ENCODE peak calls at places on chromosomes 16 and 17, in four cellular contexts. B, P, Z and I are unnamed samples.

GRCh38 chr16:88320947-88321634 is 61.7 kb upstream of the ZNF469 start:
- DNase-seq in B (no peak), P (peak), Z (peak), I (peak)

GRCh38 chr17:73340093-73340596 is 28.3 kb upstream of the CDC42EP4 start:
- DNase-seq in B (peak), P (peak), Z (no peak), I (peak)

GRCh38 chr17:32564325-32564724 is 77.5 kb downstream of the CDK5R1 start:
- DNase-seq in B (no peak), P (no peak), Z (no peak), I (no peak)

GRCh38 chr16:67499159-67499558 is 15.8 kb upstream of the AGRP start:
- DNase-seq in B (no peak), P (no peak), Z (no peak), I (no peak)

GRCh38 chr17:59381716-59382570 is 50.5 kb downstream of the YPEL2 start:
- DNase-seq in B (no peak), P (no peak), Z (peak), I (no peak)

GRCh38 chr16:56211471-56211944 is 20.2 kb downstream of the GNAO1 start:
- DNase-seq in B (no peak), P (no peak), Z (no peak), I (peak)

GRCh38 chr16:73196670-73197069 is 148.7 kb upstream of the ZFHX3 start:
- DNase-seq in B (peak), P (peak), Z (peak), I (peak)

GRCh38 chr17:63454915-63455314 is 8.8 kb upstream of the CYB561 start:
- DNase-seq in B (no peak), P (no peak), Z (no peak), I (no peak)

GRCh38 chr17:81302861-81303326 is 7.8 kb upstream of the SLC38A10 start:
- DNase-seq in B (no peak), P (no peak), Z (no peak), I (no peak)

GRCh38 chr16:68754117-68754792 is 17.2 kb downstream of the CDH1 start:
- DNase-seq in B (no peak), P (no peak), Z (no peak), I (no peak)

GRCh38 chr16:66618588-66618987 is 14.1 kb downstream of the CMTM3 start:
- DNase-seq in B (no peak), P (no peak), Z (peak), I (no peak)

GRCh38 chr16:88649924-88650748 is 717 bp downstream of the CYBA start:
- DNase-seq in B (no peak), P (no peak), Z (no peak), I (peak)

GRCh38 chr17:72725432-72726068 is 366.9 kb downstream of the SLC39A11 start:
- DNase-seq in B (no peak), P (peak), Z (peak), I (peak)

GRCh38 chr17:47295037-47295873 is 28.5 kb upstream of the EFCAB13 start:
- DNase-seq in B (no peak), P (no peak), Z (no peak), I (no peak)

GRCh38 chr17:82167028-82167427 is 45.6 kb downstream of the CCDC57 start:
- DNase-seq in B (no peak), P (no peak), Z (no peak), I (no peak)

GRCh38 chr17:40551874-40552768 is 13.2 kb downstream of the CCR7 start:
- DNase-seq in B (no peak), P (peak), Z (no peak), I (no peak)

GRCh38 chr17:67482784-67483183 is 105.7 kb downstream of the PITPNC1 start:
- DNase-seq in B (no peak), P (no peak), Z (no peak), I (no peak)

GRCh38 chr16:49277766-49278566 is 3.7 kb downstream of the CBLN1 start:
- DNase-seq in B (no peak), P (no peak), Z (no peak), I (no peak)

GRCh38 chr16:5196204-5196603 is 98.6 kb upstream of the EEF2KMT start:
- DNase-seq in B (no peak), P (no peak), Z (no peak), I (no peak)

GRCh38 chr17:42842286-42842685 is 2.1 kb upstream of the AOC2 start:
- DNase-seq in B (no peak), P (no peak), Z (no peak), I (no peak)

GRCh38 chr17:7878234-7878633 is 10.4 kb upstream of the CHD3 start:
- DNase-seq in B (no peak), P (no peak), Z (no peak), I (no peak)

GRCh38 chr16:67248401-67249177 is at the start of gene SLC9A5:
- DNase-seq in B (no peak), P (no peak), Z (peak), I (peak)

GRCh38 chr17:61648587-61648986 is 57.6 kb upstream of the NACA2 start:
- DNase-seq in B (no peak), P (no peak), Z (no peak), I (no peak)

GRCh38 chr16:87652799-87653198 is 50.5 kb downstream of the JPH3 start:
- DNase-seq in B (no peak), P (no peak), Z (no peak), I (peak)

GRCh38 chr17:38748329-38749221 is at the start of gene PCGF2:
- DNase-seq in B (no peak), P (peak), Z (peak), I (no peak)

GRCh38 chr16:11328172-11329079 is 16.8 kb upstream of the RMI2 start:
- DNase-seq in B (peak), P (peak), Z (peak), I (peak)

GRCh38 chr16:86862596-86862995 is 284.2 kb downstream of the FOXL1 start:
- DNase-seq in B (no peak), P (no peak), Z (peak), I (no peak)

GRCh38 chr17:3683054-3683511 is 12.9 kb downstream of the P2RX5 start:
- DNase-seq in B (peak), P (peak), Z (peak), I (peak)

GRCh38 chr16:67163903-67164558 is 514 bp upstream of the HSF4 start:
- DNase-seq in B (no peak), P (no peak), Z (no peak), I (no peak)

GRCh38 chr17:79597996-79598557 is 12.8 kb downstream of the RBFOX3 start:
- DNase-seq in B (no peak), P (no peak), Z (no peak), I (no peak)

GRCh38 chr17:65103896-65104295 is 33.3 kb upstream of the RGS9 start:
- DNase-seq in B (no peak), P (no peak), Z (no peak), I (no peak)

GRCh38 chr16:89261691-89262563 is 44.4 kb downstream of the ZNF778 start:
- DNase-seq in B (no peak), P (no peak), Z (no peak), I (no peak)

GRCh38 chr17:77462553-77463497 is 322.1 kb downstream of the SEC14L1 start:
- DNase-seq in B (no peak), P (no peak), Z (no peak), I (no peak)

GRCh38 chr16:24337013-24337412 is 80.9 kb downstream of the CACNG3 start:
- DNase-seq in B (no peak), P (no peak), Z (no peak), I (peak)

GRCh38 chr17:42111901-42112551 is 488 bp downstream of the DHX58 start:
- DNase-seq in B (no peak), P (no peak), Z (peak), I (no peak)

GRCh38 chr17:69828087-69828486 is 246.9 kb upstream of the KCNJ16 start:
- DNase-seq in B (no peak), P (no peak), Z (peak), I (no peak)

GRCh38 chr17:27956601-27957445 is 63.7 kb upstream of the LYRM9 start:
- DNase-seq in B (no peak), P (no peak), Z (no peak), I (no peak)

GRCh38 chr16:88331989-88332920 is 50.5 kb upstream of the ZNF469 start:
- DNase-seq in B (no peak), P (peak), Z (peak), I (no peak)

GRCh38 chr17:22193113-22193512 is 500.8 kb downstream of the KCNJ18 start:
- DNase-seq in B (no peak), P (no peak), Z (no peak), I (no peak)

GRCh38 chr17:56213031-56213430 is 59.8 kb downstream of the ANKFN1 start:
- DNase-seq in B (no peak), P (no peak), Z (no peak), I (no peak)

GRCh38 chr16:9185396-9185795 is 94.0 kb downstream of the HAPSTR1 start:
- DNase-seq in B (no peak), P (no peak), Z (no peak), I (no peak)

GRCh38 chr16:9177861-9178260 is 86.4 kb downstream of the HAPSTR1 start:
- DNase-seq in B (no peak), P (no peak), Z (no peak), I (no peak)

GRCh38 chr16:9184354-9184690 is 92.9 kb downstream of the HAPSTR1 start:
- DNase-seq in B (no peak), P (no peak), Z (no peak), I (no peak)

GRCh38 chr16:9186061-9186460 is 94.6 kb downstream of the HAPSTR1 start:
- DNase-seq in B (no peak), P (no peak), Z (no peak), I (no peak)

GRCh38 chr16:9183682-9184353 is 92.4 kb downstream of the HAPSTR1 start:
- DNase-seq in B (no peak), P (no peak), Z (no peak), I (no peak)
- TF ChIP-seq MYC in B (no peak), P (no peak), Z (no peak), I (no peak)

GRCh38 chr16:71626858-71627213 is 852 bp downstream of the MARVELD3 start:
- DNase-seq in B (no peak), P (peak), Z (no peak), I (no peak)

GRCh38 chr16:71628810-71629209 is 2.8 kb downstream of the MARVELD3 start:
- DNase-seq in B (no peak), P (no peak), Z (peak), I (peak)

GRCh38 chr16:71626018-71626857 is at the start of gene MARVELD3:
- DNase-seq in B (no peak), P (peak), Z (no peak), I (no peak)

GRCh38 chr16:71629617-71630016 is 3.6 kb downstream of the MARVELD3 start:
- DNase-seq in B (no peak), P (no peak), Z (no peak), I (no peak)

DNA sequence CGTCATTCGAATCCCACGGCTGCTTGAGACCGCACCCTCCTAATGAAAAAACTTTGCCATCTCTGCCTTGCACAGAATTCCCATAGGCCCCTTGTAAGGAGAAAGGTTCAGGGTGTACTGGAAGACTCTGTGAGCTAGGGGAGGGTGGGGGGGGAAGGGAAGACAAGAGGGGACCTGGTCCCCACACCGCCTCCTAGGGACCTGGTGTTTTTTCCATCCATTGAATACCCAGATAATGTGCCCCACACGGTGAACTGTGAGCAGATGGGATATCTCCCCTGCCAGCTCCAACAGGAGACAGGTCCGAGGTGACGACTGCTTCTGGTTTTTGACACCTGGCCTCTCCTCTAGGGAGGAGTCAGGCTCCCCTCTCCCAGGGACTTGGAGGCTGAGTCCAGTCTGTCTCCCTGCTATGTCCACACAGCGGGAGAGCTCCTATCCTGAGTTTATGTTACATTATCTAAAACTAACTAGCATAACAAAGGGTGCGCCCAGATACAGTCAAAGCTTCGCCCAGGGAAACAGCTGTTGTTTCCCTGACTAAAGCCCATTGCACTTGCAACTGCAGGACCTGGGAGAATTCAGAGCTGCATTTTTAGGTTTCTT is 1.8 kb downstream of the MARVELD3 start:
- DNase-seq in B (no peak), P (no peak), Z (no peak), I (no peak)
- TF ChIP-seq MYC in B (no peak), P (no peak), Z (no peak), I (no peak)

DNA sequence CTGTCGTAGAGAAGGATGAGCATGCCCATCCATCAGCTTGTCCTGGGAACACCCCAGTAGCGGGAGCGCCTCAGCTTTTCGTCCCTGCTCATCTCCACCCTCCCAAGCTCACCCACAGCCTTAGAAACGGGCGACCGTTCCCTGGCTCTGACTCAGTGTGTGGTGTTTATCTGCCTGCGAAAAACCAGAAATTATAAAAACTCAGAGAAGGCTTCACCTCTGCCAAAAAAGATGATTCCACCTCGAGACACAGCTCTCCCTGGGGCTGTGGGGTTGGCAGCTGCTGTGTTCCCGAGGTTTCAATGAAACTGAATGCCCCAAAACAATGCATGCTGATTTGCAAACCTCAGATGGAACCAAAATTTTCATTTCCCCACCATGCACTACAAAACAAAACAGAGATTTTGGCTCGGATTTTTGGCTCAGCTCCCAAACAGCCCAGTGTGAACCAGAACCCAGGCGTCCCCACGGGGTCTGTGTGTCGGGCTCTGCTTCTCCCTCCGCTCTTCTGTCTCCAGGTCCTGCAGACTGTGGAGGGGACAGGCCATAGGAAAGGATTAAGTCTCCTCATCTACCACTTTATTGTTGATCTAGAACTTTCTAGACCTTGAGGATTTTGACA is 62.4 kb upstream of the MED9 start:
- DNase-seq in B (no peak), P (no peak), Z (no peak), I (no peak)
- TF ChIP-seq MYC in B (no peak), P (no peak), Z (no peak), I (no peak)

GRCh38 chr16:75002474-75002873 is 3.6 kb downstream of the ZNRF1 start:
- DNase-seq in B (no peak), P (no peak), Z (no peak), I (peak)

GRCh38 chr16:74998481-74999207 is at the start of gene ZNRF1:
- DNase-seq in B (peak), P (peak), Z (peak), I (peak)

GRCh38 chr16:74999683-75000480 is 1.1 kb downstream of the ZNRF1 start:
- DNase-seq in B (no peak), P (no peak), Z (peak), I (peak)

GRCh38 chr16:74999208-74999682 is 421 bp downstream of the ZNRF1 start:
- DNase-seq in B (no peak), P (no peak), Z (no peak), I (peak)

DNA sequence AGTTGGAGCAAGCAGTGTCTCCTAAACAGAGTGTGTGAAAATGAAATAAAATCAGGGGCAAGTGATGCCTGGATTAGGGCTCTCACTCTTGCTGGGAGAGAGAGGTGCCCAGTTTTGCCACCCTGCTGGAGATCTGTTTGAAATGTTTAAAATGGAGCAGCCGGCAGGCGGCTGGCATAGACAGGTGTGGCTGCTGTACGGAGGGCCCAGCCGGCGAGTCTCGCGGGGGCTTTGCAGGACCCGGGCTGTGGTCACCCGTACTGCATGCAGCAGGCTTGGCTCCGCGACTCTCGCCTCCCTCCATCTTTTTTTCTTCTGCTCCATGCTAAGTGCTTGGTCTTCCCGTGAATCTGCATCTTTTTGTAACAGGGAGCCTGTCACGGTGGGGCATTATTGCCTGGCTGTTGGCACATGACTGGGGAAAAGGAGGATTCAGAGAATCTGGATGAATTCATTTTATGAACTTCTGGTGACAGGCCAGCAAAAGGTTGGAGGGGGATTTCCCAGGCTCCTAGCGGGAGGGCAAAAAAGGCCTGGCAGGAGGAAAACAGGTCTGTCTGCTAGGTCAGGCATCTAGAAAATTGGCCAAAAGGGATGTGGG is 1.8 kb downstream of the ZNRF1 start:
- DNase-seq in B (no peak), P (no peak), Z (peak), I (peak)
- TF ChIP-seq MYC in B (no peak), P (no peak), Z (no peak), I (no peak)

GRCh38 chr17:50049636-50050035 is 6.3 kb upstream of the ITGA3 start:
- DNase-seq in B (no peak), P (no peak), Z (no peak), I (no peak)
- TF ChIP-seq MYC in B (no peak), P (no peak), Z (no peak), I (no peak)

GRCh38 chr17:17814162-17815061 is 22.4 kb downstream of the SREBF1 start:
- DNase-seq in B (no peak), P (no peak), Z (no peak), I (no peak)
- TF ChIP-seq MYC in B (no peak), P (no peak), Z (no peak), I (no peak)

GRCh38 chr17:17820046-17820445 is 16.7 kb downstream of the SREBF1 start:
- DNase-seq in B (no peak), P (no peak), Z (no peak), I (no peak)
- TF ChIP-seq MYC in B (no peak), P (no peak), Z (no peak), I (no peak)

DNA sequence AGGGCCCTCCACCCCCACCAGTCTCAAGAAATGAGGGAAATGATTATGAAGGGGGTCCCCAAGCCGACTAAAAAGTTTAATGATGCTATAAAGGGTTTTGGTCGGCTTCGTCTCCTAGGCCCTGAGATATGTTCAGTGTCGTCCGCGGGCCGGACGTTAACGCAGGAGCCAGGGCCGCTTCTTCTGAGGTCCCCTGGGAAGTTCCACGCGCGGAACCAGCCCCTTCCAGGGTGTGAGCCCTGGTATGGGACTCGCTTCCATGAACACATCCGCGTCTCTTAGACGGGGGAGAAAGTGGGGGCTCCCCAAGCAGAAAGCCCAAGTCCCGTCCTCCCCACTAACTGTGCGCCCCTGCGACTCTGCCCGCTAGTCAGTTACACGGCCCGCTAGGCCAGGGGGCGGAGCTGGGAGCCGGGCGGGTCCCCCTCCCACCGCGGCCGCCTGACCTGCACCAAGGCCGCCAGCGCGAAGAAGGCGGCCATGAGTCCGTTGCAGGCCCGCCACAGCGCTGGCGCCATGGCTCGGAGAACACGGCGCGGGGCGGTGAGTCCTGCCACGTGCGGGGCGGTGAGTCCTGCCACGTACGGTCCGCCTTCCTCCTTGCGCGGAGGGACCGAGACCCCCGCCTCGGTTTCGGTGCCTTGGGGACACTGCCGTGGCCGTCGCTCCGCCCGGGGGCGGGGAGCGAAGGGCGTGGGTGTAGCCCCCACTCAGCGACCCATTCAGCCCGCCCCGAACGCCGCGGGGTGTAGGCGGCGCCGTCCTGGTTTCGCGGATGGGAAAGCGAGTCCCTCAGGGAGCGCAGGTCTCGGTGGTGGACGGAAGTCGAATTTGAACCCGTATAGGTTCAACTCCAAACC is at the start of gene TMEM220:
- DNase-seq in B (no peak), P (peak), Z (peak), I (peak)
- TF ChIP-seq MYC in B (no peak), P (peak), Z (no peak), I (no peak)